ENCODE peak calls at places on chromosomes 7 and 10, in four cellular contexts. P, N, H and R are unnamed samples.

GRCh38 chr10:101071266-101071884 is 9.6 kb downstream of the KAZALD1 start:
- DNase-seq in P (no peak), N (no peak), H (no peak), R (no peak)

GRCh38 chr10:80755893-80756292 is 218.2 kb downstream of the SH2D4B start:
- DNase-seq in P (no peak), N (peak; percentile 55), H (no peak), R (no peak)

GRCh38 chr10:69009360-69009759 is 20.8 kb downstream of the KIFBP start:
- DNase-seq in P (no peak), N (no peak), H (no peak), R (no peak)

GRCh38 chr10:22702348-22702747 is 12.0 kb downstream of the PIP4K2A start:
- DNase-seq in P (no peak), N (no peak), H (no peak), R (no peak)

GRCh38 chr7:17370901-17371550 is 72.6 kb downstream of the AHR start:
- DNase-seq in P (no peak), N (no peak), H (no peak), R (no peak)

GRCh38 chr7:18163091-18163490 is 135.4 kb upstream of the PRPS1L1 start:
- DNase-seq in P (no peak), N (no peak), H (no peak), R (no peak)

GRCh38 chr10:125158528-125159485 is 1.6 kb downstream of the CTBP2 start:
- DNase-seq in P (peak; percentile 35), N (peak; percentile 46), H (no peak), R (no peak)

GRCh38 chr10:128537888-128538287 is 411.7 kb upstream of the MKI67 start:
- DNase-seq in P (no peak), N (no peak), H (no peak), R (no peak)

GRCh38 chr7:77570330-77571011 is 33.4 kb downstream of the PTPN12 start:
- DNase-seq in P (no peak), N (no peak), H (peak; percentile 41), R (no peak)

GRCh38 chr7:38839846-38840245 is 69.1 kb downstream of the VPS41 start:
- DNase-seq in P (no peak), N (no peak), H (no peak), R (no peak)

GRCh38 chr7:23491502-23491901 is 21.2 kb upstream of the IGF2BP3 start:
- DNase-seq in P (no peak), N (no peak), H (no peak), R (no peak)

GRCh38 chr7:120997902-120998301 is 9.4 kb downstream of the CPED1 start:
- DNase-seq in P (no peak), N (no peak), H (no peak), R (no peak)

GRCh38 chr10:118672766-118673715 is 77.6 kb upstream of the PRLHR start:
- DNase-seq in P (no peak), N (no peak), H (no peak), R (no peak)

GRCh38 chr10:27513451-27514191 is 9.5 kb downstream of the RAB18 start:
- DNase-seq in P (no peak), N (no peak), H (no peak), R (no peak)

GRCh38 chr10:69061305-69062161 is 26.4 kb upstream of the SRGN start:
- DNase-seq in P (no peak), N (peak; percentile 47), H (peak; percentile 47), R (no peak)

GRCh38 chr10:117743517-117743916 is 201.0 kb downstream of the EMX2 start:
- DNase-seq in P (no peak), N (no peak), H (no peak), R (no peak)

GRCh38 chr7:45978010-45978681 is 57.1 kb upstream of the IGFBP3 start:
- DNase-seq in P (no peak), N (no peak), H (peak; percentile 78), R (no peak)

GRCh38 chr10:78255796-78256638 is 222.4 kb downstream of the RPS24 start:
- DNase-seq in P (no peak), N (peak; percentile 57), H (peak; percentile 65), R (no peak)

GRCh38 chr10:13257621-13258150 is 23.5 kb upstream of the UCMA start:
- DNase-seq in P (no peak), N (no peak), H (no peak), R (no peak)

GRCh38 chr7:17299477-17299991 is 1.1 kb downstream of the AHR start:
- DNase-seq in P (no peak), N (no peak), H (no peak), R (no peak)

GRCh38 chr10:108775911-108776475 is 1147.3 kb downstream of the XPNPEP1 start:
- DNase-seq in P (no peak), N (no peak), H (no peak), R (no peak)

GRCh38 chr10:47136866-47137265 is 163.1 kb upstream of the GDF10 start:
- DNase-seq in P (no peak), N (no peak), H (no peak), R (no peak)

GRCh38 chr7:130970196-130970595 is 236.2 kb upstream of the KLF14 start:
- DNase-seq in P (no peak), N (no peak), H (no peak), R (no peak)

GRCh38 chr7:158078161-158078910 is 509.3 kb downstream of the PTPRN2 start:
- DNase-seq in P (no peak), N (no peak), H (no peak), R (no peak)

DNA sequence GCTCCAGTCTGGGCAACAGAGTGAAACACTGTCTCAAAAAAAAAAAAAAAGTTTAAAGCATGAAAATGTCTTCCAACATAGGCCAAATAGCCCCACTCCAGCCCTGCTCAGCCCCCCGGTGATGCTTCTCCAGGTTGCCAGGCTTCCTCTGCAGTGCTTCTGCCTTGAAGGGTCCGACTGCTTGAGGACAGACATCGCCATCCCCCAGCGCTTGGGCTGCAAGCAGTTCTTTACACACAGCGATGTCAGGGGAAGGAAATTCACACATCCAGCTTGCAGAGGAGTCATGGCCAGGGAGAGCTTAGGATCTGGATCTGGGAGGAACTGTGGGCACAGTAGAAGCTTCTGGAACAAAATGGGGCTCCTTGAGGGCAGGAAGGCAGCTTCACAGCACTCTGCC is 26.9 kb downstream of the LYZL1 start:
- DNase-seq in P (no peak), N (no peak), H (no peak), R (no peak)
- TF ChIP-seq TAF1 in P (no peak), N (no peak), H (no peak), R (no peak)

GRCh38 chr7:4742852-4743251 is 32.6 kb upstream of the AP5Z1 start:
- DNase-seq in P (no peak), N (no peak), H (no peak), R (no peak)

GRCh38 chr7:4747013-4747412 is 28.4 kb upstream of the AP5Z1 start:
- DNase-seq in P (no peak), N (no peak), H (no peak), R (no peak)

GRCh38 chr7:4745971-4746919 is 29.2 kb upstream of the AP5Z1 start:
- DNase-seq in P (no peak), N (no peak), H (peak; percentile 9), R (no peak)

GRCh38 chr7:4745265-4745919 is 30.0 kb upstream of the AP5Z1 start:
- DNase-seq in P (no peak), N (no peak), H (no peak), R (no peak)

GRCh38 chr7:4744391-4745264 is 30.8 kb upstream of the AP5Z1 start:
- DNase-seq in P (peak; percentile 89), N (peak; percentile 88), H (peak; percentile 93), R (peak; percentile 69)
- TF ChIP-seq POLR2A in P (no peak), N (no peak), H (no peak), R (peak; percentile 48)

GRCh38 chr10:75205908-75206307 is 4.7 kb upstream of the VDAC2 start:
- DNase-seq in P (no peak), N (no peak), H (no peak), R (no peak)

GRCh38 chr10:75203724-75204123 is 6.9 kb upstream of the VDAC2 start:
- DNase-seq in P (no peak), N (no peak), H (no peak), R (no peak)

GRCh38 chr10:75201793-75202307 is 8.7 kb upstream of the VDAC2 start:
- DNase-seq in P (no peak), N (no peak), H (peak; percentile 45), R (no peak)

GRCh38 chr10:75197906-75198305 is 12.7 kb upstream of the VDAC2 start:
- DNase-seq in P (no peak), N (no peak), H (no peak), R (no peak)

DNA sequence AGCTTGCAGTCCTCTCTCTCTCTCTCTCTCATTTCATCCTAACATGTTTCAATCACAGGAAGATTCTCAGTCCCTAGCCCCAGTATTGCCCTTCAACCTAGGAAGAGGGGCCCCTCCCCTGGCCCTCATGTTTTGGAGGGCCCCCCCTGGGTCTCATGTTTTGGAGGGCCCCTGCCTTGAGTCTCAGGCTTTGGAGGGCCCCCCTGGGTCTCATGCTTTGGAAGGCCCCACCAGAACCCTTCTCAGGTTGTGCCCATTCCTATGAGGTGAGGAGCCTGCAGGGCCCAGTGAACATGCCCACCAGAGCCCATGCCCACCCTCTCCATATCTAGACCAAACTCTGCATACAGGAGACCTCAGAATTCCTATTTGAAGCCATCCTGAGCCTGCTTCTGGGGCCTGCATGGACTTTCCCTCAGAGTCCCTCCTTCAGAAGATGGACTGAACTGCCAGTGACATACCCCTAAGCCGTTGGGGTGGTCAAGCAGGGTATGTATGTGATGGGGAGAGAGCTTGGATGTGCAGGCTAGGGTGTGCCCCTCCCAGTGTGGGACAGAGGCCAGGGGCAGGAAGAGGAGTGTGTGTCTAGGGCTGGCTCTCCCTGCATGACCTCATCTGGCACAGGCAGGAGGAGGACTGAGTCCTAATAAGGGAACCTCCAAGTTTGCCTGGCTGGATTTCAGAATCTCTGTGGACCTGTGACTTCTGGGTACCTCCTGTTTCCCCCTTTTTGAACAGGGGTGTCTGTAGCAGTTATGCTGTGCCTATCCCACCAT is 8.1 kb upstream of the VDAC2 start:
- DNase-seq in P (no peak), N (no peak), H (peak; percentile 41), R (no peak)
- TF ChIP-seq POLR2AphosphoS5 in P (no peak), N (no peak), H (no peak), R (no peak)

GRCh38 chr10:3365630-3366029 is 193.0 kb upstream of the PITRM1 start:
- DNase-seq in P (no peak), N (no peak), H (peak; percentile 89), R (no peak)

GRCh38 chr10:3363316-3364070 is 190.9 kb upstream of the PITRM1 start:
- DNase-seq in P (no peak), N (no peak), H (no peak), R (no peak)

GRCh38 chr10:3366043-3366442 is 193.5 kb upstream of the PITRM1 start:
- DNase-seq in P (no peak), N (no peak), H (no peak), R (no peak)

GRCh38 chr10:3366735-3367405 is 194.3 kb upstream of the PITRM1 start:
- DNase-seq in P (no peak), N (no peak), H (no peak), R (no peak)

DNA sequence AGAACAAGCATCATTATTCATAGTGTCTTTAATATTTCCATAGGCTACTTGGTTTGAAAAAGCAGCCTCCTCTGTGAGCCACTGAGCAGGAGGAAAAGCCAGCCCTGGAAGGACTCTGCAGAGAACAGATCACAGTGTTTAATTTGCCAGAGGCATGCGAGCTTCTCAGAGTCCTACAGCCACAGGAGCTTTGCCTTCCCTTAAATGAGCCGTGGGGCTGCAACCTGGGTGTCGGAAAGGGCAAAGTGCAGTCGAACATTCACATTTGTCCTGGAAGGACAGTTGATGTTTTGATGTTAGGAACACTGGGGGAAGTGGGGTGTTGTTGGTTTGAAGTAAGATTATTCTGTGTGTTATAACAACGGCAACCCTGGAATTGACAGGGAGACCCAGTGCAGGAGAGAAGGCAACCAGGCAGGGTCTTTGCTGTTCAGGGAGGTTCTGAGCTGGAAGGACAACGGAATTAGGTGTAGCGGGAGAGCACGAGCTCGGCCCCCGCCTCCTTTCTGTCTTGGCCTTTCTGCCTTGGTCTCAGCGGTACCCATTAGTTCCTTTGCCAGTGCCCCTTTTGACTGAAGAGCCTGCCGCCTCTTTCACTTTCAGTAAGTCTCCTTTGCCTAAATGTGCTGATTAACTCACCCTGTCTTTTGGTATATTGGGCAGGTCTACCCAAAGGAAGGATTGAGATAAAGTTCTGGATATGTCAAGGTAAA is 192.3 kb upstream of the PITRM1 start:
- DNase-seq in P (no peak), N (no peak), H (peak; percentile 10), R (no peak)
- TF ChIP-seq TAF1 in P (no peak), N (no peak), H (no peak), R (no peak)